ENCODE peak calls at places on chromosome 1, in four cellular contexts. D, L, W and T are unnamed samples.

GRCh38 chr1:98940069-98940468 is 64.6 kb downstream of the PLPPR5 start:
- DNase-seq in D (no peak), L (no peak), W (no peak), T (no peak)

GRCh38 chr1:115606305-115606704 is 35.5 kb upstream of the VANGL1 start:
- DNase-seq in D (no peak), L (no peak), W (no peak), T (no peak)

GRCh38 chr1:19885821-19886220 is 3.6 kb downstream of the OTUD3 start:
- DNase-seq in D (no peak), L (no peak), W (no peak), T (no peak)

GRCh38 chr1:56081151-56081550 is 498.2 kb downstream of the PLPP3 start:
- DNase-seq in D (no peak), L (no peak), W (no peak), T (no peak)

GRCh38 chr1:213369465-213369864 is 318.4 kb downstream of the RPS6KC1 start:
- DNase-seq in D (no peak), L (no peak), W (no peak), T (no peak)

GRCh38 chr1:214603819-214604252 is 841 bp downstream of the CENPF start:
- DNase-seq in D (no peak), L (peak; percentile 33), W (no peak), T (no peak)

GRCh38 chr1:119791377-119791776 is 19.9 kb downstream of the REG4 start:
- DNase-seq in D (no peak), L (no peak), W (no peak), T (no peak)

GRCh38 chr1:224432672-224433040 is 1.9 kb downstream of the WDR26 start:
- DNase-seq in D (no peak), L (peak; percentile 25), W (no peak), T (no peak)

GRCh38 chr1:231751624-231751897 is 125.0 kb downstream of the DISC1 start:
- DNase-seq in D (no peak), L (no peak), W (no peak), T (no peak)

GRCh38 chr1:187096689-187097088 is 267.9 kb downstream of the PLA2G4A start:
- DNase-seq in D (no peak), L (no peak), W (no peak), T (no peak)

GRCh38 chr1:152473887-152474537 is 36.6 kb upstream of the LCE5A start:
- DNase-seq in D (no peak), L (no peak), W (no peak), T (no peak)

GRCh38 chr1:195894411-195894810 is 713.8 kb downstream of the KCNT2 start:
- DNase-seq in D (no peak), L (no peak), W (no peak), T (no peak)

GRCh38 chr1:49297783-49298182 is 521.1 kb upstream of the BEND5 start:
- DNase-seq in D (no peak), L (no peak), W (no peak), T (no peak)

GRCh38 chr1:165738794-165739193 is 29.9 kb downstream of the TMCO1 start:
- DNase-seq in D (no peak), L (no peak), W (no peak), T (no peak)

GRCh38 chr1:31572323-31573104 is 3.8 kb upstream of the TINAGL1 start:
- DNase-seq in D (no peak), L (no peak), W (peak; percentile 84), T (no peak)

GRCh38 chr1:31570228-31570627 is 6.1 kb upstream of the TINAGL1 start:
- DNase-seq in D (no peak), L (no peak), W (no peak), T (no peak)

GRCh38 chr1:31571340-31572295 is 4.7 kb upstream of the TINAGL1 start:
- DNase-seq in D (no peak), L (no peak), W (no peak), T (no peak)

GRCh38 chr1:31569773-31570172 is 6.5 kb upstream of the TINAGL1 start:
- DNase-seq in D (no peak), L (no peak), W (no peak), T (no peak)

DNA sequence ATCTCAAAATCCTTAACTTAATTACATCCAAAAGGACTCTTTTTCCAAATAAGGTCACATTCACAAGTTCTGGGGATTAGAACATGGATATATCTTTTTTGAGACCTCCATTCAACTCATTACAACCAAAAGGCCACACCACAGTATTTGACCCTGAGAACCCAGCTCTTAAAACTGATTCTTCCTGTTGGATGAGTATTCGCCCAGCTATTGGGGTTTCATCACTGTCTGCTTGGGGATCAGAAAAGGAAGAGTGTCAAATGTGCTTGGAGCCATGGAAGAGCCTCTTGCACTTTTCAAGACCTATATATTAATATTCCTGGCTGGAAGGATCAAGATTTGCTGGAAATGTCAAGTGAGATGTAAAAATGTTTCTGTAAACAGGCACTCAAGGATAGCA is 5.4 kb upstream of the TINAGL1 start:
- DNase-seq in D (no peak), L (no peak), W (no peak), T (no peak)
- H3K4me1 ChIP-seq in D (peaks cover 83% of the 10 kb centered on the region), L (peaks cover 21% of the 10 kb centered on the region), W (peaks cover 59% of the 10 kb centered on the region), T (peaks cover 25% of the 10 kb centered on the region)

GRCh38 chr1:17624540-17625256 is 85.2 kb downstream of the ARHGEF10L start:
- DNase-seq in D (peak; percentile 42), L (no peak), W (no peak), T (no peak)
- TF ChIP-seq REST in D (no peak), L (no peak), W (no peak), T (no peak)

DNA sequence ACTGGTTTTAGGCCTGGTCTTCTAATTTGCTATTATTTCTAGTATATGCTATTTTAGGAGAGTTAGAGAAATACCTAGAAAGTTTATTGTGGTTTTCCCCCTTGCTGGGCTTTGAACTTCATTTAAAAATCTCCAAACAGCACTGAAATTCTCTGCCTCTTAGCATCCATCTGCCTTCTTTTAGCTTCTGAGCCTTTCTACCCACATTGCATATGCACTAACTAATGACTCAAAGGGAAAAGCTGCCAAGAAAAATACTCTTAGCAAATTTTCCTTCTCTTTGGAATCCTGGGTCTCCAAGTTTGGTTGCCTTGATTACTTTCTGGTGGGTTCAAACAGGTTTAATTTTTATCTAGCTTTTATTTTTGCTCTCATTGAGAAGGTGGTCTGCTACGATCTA is 408.4 kb upstream of the PTBP2 start:
- DNase-seq in D (no peak), L (no peak), W (no peak), T (no peak)
- TF ChIP-seq TCF7L2 in D (no peak), L (no peak), W (no peak), T (no peak)

GRCh38 chr1:204102029-204102611 is 29.2 kb downstream of the SOX13 start:
- DNase-seq in D (no peak), L (no peak), W (peak; percentile 89), T (no peak)

GRCh38 chr1:204104331-204105222 is 31.7 kb downstream of the SOX13 start:
- DNase-seq in D (no peak), L (no peak), W (no peak), T (no peak)

GRCh38 chr1:204103121-204103741 is 30.3 kb downstream of the SOX13 start:
- DNase-seq in D (no peak), L (no peak), W (no peak), T (no peak)

GRCh38 chr1:204098683-204099082 is 25.8 kb downstream of the SOX13 start:
- DNase-seq in D (no peak), L (no peak), W (no peak), T (no peak)

DNA sequence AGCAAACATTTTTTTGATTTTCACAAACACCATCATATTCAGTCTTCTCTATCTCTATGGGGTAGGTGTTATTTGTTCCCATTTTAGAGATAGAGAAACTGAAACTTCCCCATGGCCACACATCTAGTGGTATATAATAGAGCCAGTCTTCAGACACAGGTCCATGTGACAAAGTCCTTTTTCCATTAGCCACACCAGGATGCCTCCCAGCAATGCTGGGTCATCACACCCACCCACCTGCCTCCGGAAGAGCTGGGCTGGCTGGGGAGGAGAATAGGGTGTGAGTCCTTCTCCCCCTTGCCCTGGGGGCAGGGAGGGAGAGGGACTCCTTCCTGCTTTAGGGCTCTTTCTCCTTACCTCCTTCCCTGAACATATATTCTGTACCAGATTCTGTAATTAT is 29.8 kb downstream of the SOX13 start:
- DNase-seq in D (peak; percentile 31), L (no peak), W (peak; percentile 49), T (no peak)
- H3K4me1 ChIP-seq in D (peaks cover 61% of the 10 kb centered on the region), L (no peaks in the 10 kb centered on the region), W (peaks cover 73% of the 10 kb centered on the region), T (peaks cover 31% of the 10 kb centered on the region)

DNA sequence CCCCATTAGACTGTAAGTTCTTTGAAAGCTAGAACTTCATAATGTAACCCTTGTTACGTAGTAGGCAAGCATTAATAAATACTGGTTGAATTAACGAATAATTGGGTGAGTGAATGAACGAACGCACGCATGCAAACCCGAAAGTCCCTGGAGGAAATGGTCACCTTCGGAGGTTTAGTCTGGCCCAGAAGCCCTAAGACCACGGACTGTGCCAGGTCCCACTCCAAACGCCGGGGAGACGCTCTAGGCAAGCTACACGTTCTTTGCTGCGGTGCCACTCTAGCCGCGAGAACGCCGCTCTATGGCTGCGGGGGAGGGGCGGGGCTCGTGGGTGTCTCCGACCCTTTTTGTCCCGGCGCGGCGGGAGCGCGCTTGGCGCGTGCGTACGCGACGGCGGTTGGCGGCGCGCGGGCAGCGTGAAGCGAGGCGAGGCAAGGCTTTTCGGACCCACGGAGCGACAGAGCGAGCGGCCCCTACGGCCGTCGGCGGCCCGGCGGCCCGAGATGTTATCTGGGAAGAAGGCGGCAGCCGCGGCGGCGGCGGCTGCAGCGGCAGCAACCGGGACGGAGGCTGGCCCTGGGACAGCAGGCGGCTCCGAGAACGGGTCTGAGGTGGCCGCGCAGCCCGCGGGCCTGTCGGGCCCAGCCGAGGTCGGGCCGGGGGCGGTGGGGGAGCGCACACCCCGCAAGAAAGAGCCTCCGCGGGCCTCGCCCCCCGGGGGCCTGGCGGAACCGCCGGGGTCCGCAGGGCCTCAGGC is at the start of gene KDM1A:
- DNase-seq in D (peak; percentile 94), L (peak; percentile 93), W (peak; percentile 94), T (peak; percentile 90)
- TF ChIP-seq REST in D (no peak), L (peak; percentile 47), W (no peak), T (peak; percentile 70)

DNA sequence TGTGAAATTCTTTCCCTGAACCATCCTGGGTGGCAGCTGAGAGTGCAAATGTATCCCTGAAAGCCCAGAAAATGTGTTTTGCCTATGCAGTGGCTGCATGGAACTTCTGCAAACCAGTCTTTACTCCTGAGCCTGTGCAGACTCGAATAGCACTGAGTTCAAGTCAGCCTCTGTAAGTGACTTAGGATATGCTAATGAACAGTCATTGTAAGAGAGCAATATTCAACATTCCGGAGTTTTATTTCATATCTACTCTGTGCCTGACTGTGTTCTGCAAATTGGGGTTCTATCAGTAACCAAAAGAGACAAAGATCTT is 163.3 kb downstream of the NTPCR start:
- DNase-seq in D (no peak), L (no peak), W (no peak), T (no peak)
- TF ChIP-seq TCF7L2 in D (no peak), L (no peak), W (no peak), T (no peak)